ENCODE peak calls at places on chromosomes 3 and 15, in ten cellular contexts. Y is GM12865; J is GM23248; Q is small intestine; E is CD8-positive, alpha-beta memory T cell; A is effector memory CD4-positive, alpha-beta T cell; H is left ventricle myocardium inferior; W is astrocyte of the spinal cord; M is A549; S is choroid plexus epithelial cell. I is an unnamed sample.

GRCh38 chr3:152281032-152281713 is 12.4 kb downstream of the MBNL1 start:
- DNase-seq in Q (peak; percentile 62), S (peak; percentile 31), E (no peak), A (no peak), W (no peak), H (no peak), Y (peak; percentile 81), M (no peak), J (peak; percentile 56), I (no peak)

GRCh38 chr3:170858599-170858998 is 11.4 kb downstream of the RPL22L1 start:
- DNase-seq in E (no peak), Y (no peak), A (no peak), Q (peak; percentile 8), S (no peak), J (no peak), H (no peak), W (no peak), M (no peak), I (no peak)

GRCh38 chr15:55552926-55553325 is 35.2 kb downstream of the PYGO1 start:
- DNase-seq in M (no peak), Y (peak; percentile 9), A (no peak), J (peak; percentile 3), S (peak; percentile 89), H (peak; percentile 26), Q (no peak), E (no peak), W (peak; percentile 85), I (no peak)

GRCh38 chr3:12994607-12995388 is 78.4 kb downstream of the IQSEC1 start:
- DNase-seq in A (peak; percentile 79), M (peak; percentile 82), W (peak; percentile 68), H (peak; percentile 90), Q (peak; percentile 78), S (peak; percentile 78), J (peak; percentile 89), Y (peak; percentile 88), E (peak; percentile 86), I (peak; percentile 93)

GRCh38 chr3:101204246-101204645 is 116.1 kb downstream of the IMPG2 start:
- DNase-seq in Q (no peak), W (peak; percentile 17), H (no peak), M (no peak), J (no peak), A (no peak), S (peak; percentile 19), E (no peak), Y (no peak), I (no peak)

GRCh38 chr15:39347453-39347852 is 233.4 kb upstream of the THBS1 start:
- DNase-seq in S (no peak), M (no peak), E (no peak), W (no peak), Q (no peak), Y (no peak), H (no peak), A (no peak), J (no peak), I (no peak)

GRCh38 chr15:80183886-80184285 is 31.1 kb downstream of the FAH start:
- DNase-seq in H (no peak), Y (no peak), W (no peak), J (peak; percentile 21), M (peak; percentile 36), E (no peak), Q (no peak), S (peak; percentile 56), A (no peak), I (no peak)

GRCh38 chr3:60588806-60589205 is 662.4 kb downstream of the FHIT start:
- DNase-seq in W (peak; percentile 61), E (no peak), S (no peak), Q (no peak), H (no peak), J (peak; percentile 94), M (peak; percentile 13), A (no peak), Y (no peak), I (no peak)

GRCh38 chr3:38707730-38708129 is 58.2 kb upstream of the SCN5A start:
- DNase-seq in H (no peak), Q (no peak), W (no peak), A (no peak), M (peak; percentile 6), E (no peak), S (peak; percentile 33), Y (peak; percentile 2), J (peak; percentile 19), I (no peak)

GRCh38 chr15:49421991-49422390 is 1.1 kb upstream of the FGF7 start:
- DNase-seq in E (peak; percentile 43), W (peak; percentile 76), Y (peak; percentile 70), H (peak; percentile 30), S (peak; percentile 80), Q (peak; percentile 54), J (peak; percentile 69), M (peak; percentile 40), A (peak; percentile 5), I (peak; percentile 73)

GRCh38 chr15:51283026-51283425 is 55.4 kb downstream of the CYP19A1 start:
- DNase-seq in A (no peak), W (no peak), Q (peak; percentile 27), Y (peak; percentile 50), M (no peak), E (no peak), H (no peak), J (no peak), S (no peak), I (no peak)

GRCh38 chr15:88636654-88637053 is 2.2 kb upstream of the ISG20 start:
- DNase-seq in M (no peak), Y (no peak), A (no peak), H (no peak), J (no peak), Q (no peak), S (peak; percentile 39), E (no peak), W (no peak), I (no peak)

GRCh38 chr15:101543926-101544490 is 54.5 kb upstream of the PCSK6 start:
- DNase-seq in Q (no peak), H (no peak), W (no peak), E (no peak), A (no peak), J (no peak), M (no peak), Y (no peak), S (no peak), I (no peak)

GRCh38 chr3:82736696-82737277 is 975.3 kb upstream of the GBE1 start:
- DNase-seq in Y (no peak), W (no peak), E (no peak), M (no peak), S (no peak), A (no peak), Q (no peak), H (no peak), J (no peak), I (no peak)

GRCh38 chr15:80906159-80906775 is 83.4 kb downstream of the MESD start:
- DNase-seq in E (no peak), A (no peak), Y (no peak), Q (no peak), M (peak; percentile 26), J (peak; percentile 46), W (peak; percentile 57), S (peak; percentile 65), H (no peak), I (no peak)

GRCh38 chr15:63600001-63600645 is 2.9 kb downstream of the FBXL22 start:
- DNase-seq in Y (no peak), M (peak; percentile 56), E (no peak), A (no peak), J (peak; percentile 57), W (no peak), S (peak; percentile 50), H (no peak), Q (peak; percentile 49), I (no peak)

GRCh38 chr15:57259511-57260143 is 116.7 kb upstream of the CGNL1 start:
- DNase-seq in S (peak; percentile 12), M (no peak), J (no peak), Y (no peak), E (no peak), W (peak; percentile 17), Q (peak; percentile 59), A (no peak), H (no peak), I (peak; percentile 93)
- H3K4me3 ChIP-seq in S (no peak overlapping the region), M (no peak overlapping the region), J (no peak overlapping the region), Y (no peak overlapping the region), E (no peak overlapping the region), W (no peak overlapping the region), Q (no peak overlapping the region), A (no peak overlapping the region), H (no peak overlapping the region), I (no peak overlapping the region)

DNA sequence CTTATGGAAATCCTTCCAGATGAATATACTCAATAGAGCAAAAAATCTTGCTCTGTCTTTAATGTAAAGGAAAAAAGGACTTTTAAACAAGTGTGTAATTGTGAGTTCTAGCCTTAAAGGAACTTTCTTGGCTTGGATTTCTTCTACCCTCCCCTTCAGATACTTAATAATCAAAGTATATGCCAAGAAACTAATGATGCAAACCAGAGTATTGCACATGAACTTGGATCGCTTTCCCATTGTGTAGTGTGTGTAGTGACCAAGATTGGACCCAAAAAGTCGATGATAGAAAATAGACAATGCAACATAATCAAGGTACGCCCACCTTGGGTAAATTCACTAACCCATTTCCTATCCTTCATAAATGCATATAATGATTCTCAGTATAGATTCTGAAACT is 123.9 kb downstream of the TIGIT start:
- DNase-seq in J (no peak), E (no peak), M (no peak), H (no peak), S (no peak), Q (no peak), W (no peak), A (no peak), Y (no peak), I (no peak)
- H3K4me3 ChIP-seq in J (peak overlapping the region; percentile 66), E (no peak overlapping the region), M (no peak overlapping the region), H (peak overlapping the region; percentile 3), S (no peak overlapping the region), Q (no peak overlapping the region), W (no peak overlapping the region), A (no peak overlapping the region), Y (no peak overlapping the region), I (no peak overlapping the region)

GRCh38 chr3:58584690-58585004 is 7.5 kb upstream of the FAM107A start:
- DNase-seq in E (no peak), J (peak; percentile 50), S (no peak), W (no peak), Y (no peak), M (no peak), H (no peak), A (no peak), Q (no peak), I (no peak)
- H3K4me3 ChIP-seq in E (peak overlapping the region; percentile 74), J (peak overlapping the region; percentile 84), S (peak overlapping the region; percentile 65), W (peak overlapping the region; percentile 50), Y (peak overlapping the region; percentile 47), M (peak overlapping the region; percentile 68), H (peak overlapping the region; percentile 66), A (peak overlapping the region; percentile 67), Q (peak overlapping the region; percentile 57), I (peak overlapping the region; percentile 20)

DNA sequence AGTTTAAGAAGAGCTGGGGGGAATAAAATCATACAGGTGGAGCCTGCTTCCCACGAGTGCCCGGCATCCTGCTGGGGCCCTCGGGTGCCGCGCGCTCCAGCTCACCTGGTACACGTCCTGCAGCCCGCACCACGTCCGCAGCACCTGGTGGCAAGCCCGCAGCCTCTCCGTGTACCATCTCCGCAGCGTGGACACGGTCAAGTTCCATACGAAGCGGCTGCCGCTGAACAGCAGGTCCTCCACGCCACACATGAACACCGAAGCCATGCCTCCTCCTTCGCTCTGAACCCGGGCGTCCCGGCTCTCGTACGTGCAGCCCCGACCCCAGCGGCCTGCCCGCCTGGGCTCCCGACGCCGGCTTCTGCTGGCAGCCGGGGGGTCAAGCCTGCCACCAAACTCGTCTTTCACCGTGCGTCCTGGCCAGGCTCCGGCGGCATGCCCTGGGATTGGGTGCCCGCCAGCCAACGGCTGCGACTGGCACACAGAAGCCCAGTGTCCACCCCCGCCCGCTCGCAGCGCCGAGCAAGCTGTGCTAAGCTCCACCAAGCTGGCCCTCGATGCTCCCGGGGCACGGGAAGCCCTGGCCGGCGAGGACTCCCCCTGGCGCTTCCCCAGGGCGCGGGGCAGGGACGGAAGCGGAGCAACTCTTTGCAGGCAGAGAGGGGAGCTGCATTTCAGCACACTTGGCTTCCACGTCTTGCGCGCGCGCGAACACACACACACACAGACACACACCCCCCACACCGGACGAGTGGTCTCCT is at the start of gene FRMD4B:
- DNase-seq in H (peak; percentile 85), M (peak; percentile 21), J (peak; percentile 56), Q (peak; percentile 17), Y (peak; percentile 47), S (peak; percentile 9), W (peak; percentile 29), A (no peak), E (no peak), I (peak; percentile 71)
- H3K4me3 ChIP-seq in H (peak within 1 kb of the TSS; percentile 79), M (peak within 1 kb of the TSS; percentile 38), J (peak within 1 kb of the TSS; percentile 63), Q (peak within 1 kb of the TSS; percentile 41), Y (peak within 1 kb of the TSS; percentile 51), S (peak within 1 kb of the TSS; percentile 32), W (peak within 1 kb of the TSS; percentile 26), A (peak within 1 kb of the TSS; percentile 35), E (peak within 1 kb of the TSS; percentile 12), I (peak within 1 kb of the TSS; percentile 39)

I was measured in HAP-1.